ENCODE peak calls at places on chromosomes 1 and 21, in eight cellular contexts. V is thoracic aorta, P is fibroblast of villous mesenchyme, T is heart left ventricle, N is astrocyte of the spinal cord, U is dorsolateral prefrontal cortex, Z is AG04449, K is fibroblast of pulmonary artery. C is an unnamed sample.

GRCh38 chr1:21680918-21681317 is 11.8 kb upstream of the RAP1GAP start:
- DNase-seq in N (no peak), U (no peak), P (peak), V (no peak), T (no peak), Z (peak), K (no peak), C (no peak)

GRCh38 chr1:15866696-15867687 is 19.5 kb downstream of the SPEN start:
- DNase-seq in T (no peak), N (no peak), V (no peak), K (peak), U (no peak), P (peak), Z (no peak), C (no peak)

GRCh38 chr1:216632980-216633379 is 90.2 kb downstream of the ESRRG start:
- DNase-seq in K (no peak), U (no peak), P (no peak), T (no peak), Z (no peak), V (no peak), N (no peak), C (no peak)

GRCh38 chr1:103416681-103417318 is 108.7 kb upstream of the RNPC3 start:
- DNase-seq in P (no peak), N (peak), V (no peak), U (no peak), T (no peak), K (no peak), Z (no peak), C (no peak)

GRCh38 chr1:115969509-115969908 is 6.8 kb upstream of the SLC22A15 start:
- DNase-seq in P (peak), Z (no peak), T (no peak), N (no peak), U (no peak), V (no peak), K (no peak), C (no peak)

GRCh38 chr1:58251415-58252073 is 295.0 kb downstream of the OMA1 start:
- DNase-seq in N (no peak), V (no peak), T (no peak), Z (no peak), U (no peak), P (peak), K (peak), C (no peak)

GRCh38 chr1:15261155-15262002 is 14.4 kb downstream of the FHAD1 start:
- DNase-seq in K (peak), V (no peak), T (peak), P (peak), N (no peak), Z (no peak), U (no peak), C (peak)

GRCh38 chr1:17200756-17201155 is 4.2 kb upstream of the PADI1 start:
- DNase-seq in P (peak), T (no peak), K (no peak), Z (no peak), N (no peak), V (no peak), U (no peak), C (peak)

GRCh38 chr1:161307230-161307768 is 2.5 kb downstream of the MPZ start:
- DNase-seq in Z (no peak), P (peak), V (no peak), T (no peak), N (peak), U (no peak), K (peak), C (peak)

GRCh38 chr1:153577138-153577537 is 11.5 kb upstream of the S100A2 start:
- DNase-seq in Z (no peak), N (no peak), T (no peak), V (no peak), U (no peak), K (no peak), P (no peak), C (no peak)

GRCh38 chr1:178485467-178486098 is 11.2 kb downstream of the CLEC20A start:
- DNase-seq in K (peak), P (no peak), T (no peak), N (no peak), U (no peak), V (no peak), Z (no peak), C (no peak)

GRCh38 chr1:26771643-26772321 is 16.0 kb upstream of the PIGV start:
- DNase-seq in T (no peak), Z (peak), P (peak), V (no peak), N (peak), K (peak), U (no peak), C (peak)

GRCh38 chr21:37783016-37783415 is 133.2 kb downstream of the KCNJ6 start:
- DNase-seq in U (no peak), N (peak), V (no peak), T (no peak), P (no peak), K (peak), Z (no peak), C (no peak)

GRCh38 chr1:242651817-242652216 is 127.3 kb upstream of the PLD5 start:
- DNase-seq in P (no peak), K (no peak), U (no peak), Z (no peak), T (no peak), N (no peak), V (no peak), C (no peak)
- TF ChIP-seq CTCF in P (no peak), K (no peak), U (no peak), Z (no peak), T (peak), N (no peak), V (no peak), C (no peak)

DNA sequence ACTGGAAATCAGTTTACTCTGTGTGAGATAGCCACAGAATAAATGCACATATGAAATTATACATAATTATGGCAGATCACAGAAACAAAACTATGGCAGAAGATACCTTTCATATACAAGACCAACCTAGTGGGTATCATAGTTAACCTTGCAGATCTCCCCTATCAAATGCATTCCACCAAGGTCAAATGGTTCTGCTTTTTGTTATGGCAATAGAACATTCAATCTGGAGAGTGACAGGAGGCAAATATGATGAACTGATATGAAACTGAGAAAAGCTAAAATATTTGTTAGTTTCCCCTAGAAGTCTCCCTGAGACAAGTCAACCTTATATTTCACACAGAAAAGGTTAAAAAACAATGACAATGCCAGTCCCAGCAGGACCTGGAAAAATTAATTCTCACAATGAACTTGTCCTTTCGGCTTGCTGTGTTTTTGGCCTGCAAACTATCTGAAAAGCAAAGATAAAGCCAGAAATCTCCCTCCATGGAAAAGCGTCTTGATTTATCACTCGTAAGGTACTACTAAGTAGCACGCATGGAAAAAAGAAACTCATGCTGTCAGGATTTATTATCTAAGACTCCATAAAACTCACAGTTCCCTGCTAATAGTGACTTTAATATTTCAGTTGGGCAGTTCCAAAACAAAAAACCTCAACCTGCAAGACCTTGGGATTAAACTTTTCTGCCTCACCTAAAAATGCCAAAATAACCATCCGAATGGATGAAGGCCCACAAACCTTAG is 174.3 kb downstream of the TGFBR3 start:
- DNase-seq in N (no peak), V (no peak), K (no peak), U (no peak), Z (no peak), P (no peak), T (no peak), C (no peak)
- H3K4me3 ChIP-seq in N (no peak), V (no peak), K (no peak), U (no peak), Z (no peak), P (no peak), T (peak), C (no peak)

GRCh38 chr1:189662190-189662589 is 815.5 kb downstream of the BRINP3 start:
- DNase-seq in N (no peak), K (no peak), T (no peak), U (no peak), P (no peak), Z (no peak), V (no peak), C (peak)
- TF ChIP-seq CTCF in N (no peak), K (no peak), T (no peak), U (no peak), P (no peak), Z (no peak), V (no peak), C (no peak)

GRCh38 chr1:244988521-244988920 is 124.2 kb upstream of the HNRNPU start:
- DNase-seq in K (peak), T (no peak), U (no peak), V (no peak), P (no peak), Z (no peak), N (no peak), C (no peak)
- H3K4me3 ChIP-seq in K (no peak), T (no peak), U (no peak), V (no peak), P (no peak), Z (no peak), N (no peak), C (no peak)

DNA sequence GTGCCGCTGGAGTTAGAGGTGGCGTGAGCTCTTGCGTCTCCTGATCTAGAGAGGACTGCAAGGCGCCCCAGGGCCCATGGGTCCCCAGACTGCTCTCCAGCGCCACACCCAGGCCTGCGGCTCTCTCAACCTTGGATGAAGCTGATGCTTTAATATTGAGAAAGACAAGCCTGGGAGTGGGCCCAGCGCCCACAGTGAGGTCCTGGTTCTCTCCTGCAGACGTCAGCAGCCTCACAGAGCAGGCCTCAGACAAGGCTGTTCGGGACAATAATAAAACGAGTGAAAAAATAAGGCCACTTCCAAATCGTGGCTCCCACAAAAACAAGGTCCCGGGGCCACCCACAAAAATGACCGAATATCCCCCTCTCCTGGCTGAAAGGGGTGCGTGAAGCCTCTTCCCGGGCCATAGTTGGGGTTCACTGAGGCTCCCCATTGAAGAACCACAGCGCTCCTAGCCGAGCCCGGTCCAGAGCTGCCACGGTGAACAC is 6.0 kb upstream of the DNMT3L start:
- DNase-seq in U (no peak), P (peak), N (no peak), Z (no peak), K (no peak), T (no peak), V (no peak), C (no peak)
- TF ChIP-seq CTCF in U (peak), P (peak), N (no peak), Z (no peak), K (no peak), T (peak), V (no peak), C (no peak)

DNA sequence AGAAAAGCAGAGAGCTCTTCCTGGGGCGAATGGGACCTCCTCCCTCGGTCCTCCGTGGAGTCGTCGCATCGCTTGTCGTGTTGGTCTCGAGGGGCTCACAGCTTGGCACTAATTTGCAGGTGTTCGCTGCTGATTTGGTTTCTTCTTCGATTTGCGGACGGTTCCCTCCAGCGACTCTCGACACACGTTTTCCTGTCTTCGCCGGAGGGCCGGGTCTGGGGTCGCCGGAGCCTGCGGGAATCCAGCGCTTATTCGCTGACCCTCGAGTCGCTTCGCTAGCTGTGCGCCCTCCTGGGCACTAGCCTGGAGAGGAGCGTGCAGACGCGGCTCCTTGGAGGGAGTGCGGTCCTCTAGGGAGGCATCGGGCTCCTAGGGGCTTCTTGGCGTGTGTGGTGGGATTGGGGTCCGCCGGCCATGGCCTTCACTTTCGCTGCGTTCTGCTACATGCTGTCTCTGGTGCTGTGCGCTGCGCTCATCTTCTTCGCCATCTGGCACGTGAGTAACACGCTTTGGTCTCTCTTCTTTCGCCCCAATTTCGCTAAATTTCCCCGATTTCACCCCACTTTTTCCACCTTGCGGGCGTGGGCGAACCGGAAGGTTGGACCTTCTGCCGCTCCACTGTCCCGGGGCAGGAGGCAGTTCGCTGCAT is 768 bp downstream of the CNIH3 start:
- DNase-seq in N (no peak), P (no peak), U (no peak), K (no peak), V (no peak), T (no peak), Z (no peak), C (no peak)
- H3K4me3 ChIP-seq in N (peak), P (peak), U (peak), K (peak), V (peak), T (peak), Z (peak), C (no peak)

GRCh38 chr1:24915819-24916602 is 14.1 kb downstream of the RUNX3 start:
- DNase-seq in N (no peak), P (no peak), K (no peak), Z (no peak), U (no peak), T (no peak), V (no peak), C (no peak)
- TF ChIP-seq CTCF in N (no peak), P (no peak), K (no peak), Z (no peak), U (no peak), T (no peak), V (no peak), C (no peak)

DNA sequence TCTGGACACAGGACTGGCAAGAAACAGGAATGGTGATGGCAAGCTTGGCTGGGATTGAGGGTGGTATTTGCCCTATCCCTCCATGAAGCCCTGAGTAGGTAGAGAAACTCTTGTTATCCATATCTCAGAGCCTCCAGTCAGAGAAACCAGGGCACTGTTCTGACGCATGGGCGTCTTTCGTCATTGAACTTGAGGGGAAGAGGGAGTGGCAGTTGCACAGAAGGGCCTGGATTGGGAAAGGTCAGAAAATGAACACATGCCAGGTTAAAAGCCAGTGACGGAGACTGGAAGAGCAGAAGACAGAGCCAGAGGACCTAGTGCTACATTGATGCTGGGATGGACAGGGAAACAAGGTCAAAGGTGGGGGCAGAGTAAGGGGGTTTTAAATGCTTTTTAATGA is 516.7 kb downstream of the PLPP3 start:
- DNase-seq in U (no peak), Z (no peak), T (no peak), K (no peak), V (no peak), N (no peak), P (no peak), C (no peak)
- H3K4me3 ChIP-seq in U (no peak), Z (no peak), T (no peak), K (no peak), V (no peak), N (no peak), P (no peak), C (no peak)

GRCh38 chr1:154765970-154766369 is 104.1 kb downstream of the KCNN3 start:
- DNase-seq in T (no peak), K (peak), Z (no peak), V (no peak), U (no peak), P (peak), N (peak), C (peak)
- TF ChIP-seq CTCF in T (peak), K (peak), Z (peak), V (no peak), U (peak), P (peak), N (peak), C (peak)

C was measured in bronchial epithelial cell.